ENCODE peak calls at places on chromosomes 3 and 15, in nine cellular contexts. T, Y, Z, A, R, P, W, N and G are unnamed samples.

GRCh38 chr3:71997066-71997653 is 212.2 kb upstream of the PROK2 start:
- DNase-seq in P (no peak), Z (no peak), T (no peak), R (no peak), N (no peak), W (no peak), Y (no peak), A (no peak), G (no peak)

GRCh38 chr3:25430942-25431570 is 3.0 kb downstream of the RARB start:
- DNase-seq in N (no peak), R (no peak), W (no peak), T (no peak), Z (no peak), P (no peak), Y (no peak), A (no peak), G (no peak)

GRCh38 chr3:170497197-170497596 is 78.5 kb downstream of the CLDN11 start:
- DNase-seq in A (no peak), P (no peak), W (no peak), T (no peak), N (no peak), Z (no peak), Y (no peak), R (no peak), G (no peak)

GRCh38 chr15:50390549-50391264 is 33.5 kb upstream of the USP8 start:
- DNase-seq in N (no peak), A (no peak), Y (no peak), W (no peak), P (no peak), Z (no peak), R (no peak), T (no peak), G (no peak)

GRCh38 chr3:66376568-66376967 is 124.3 kb downstream of the LRIG1 start:
- DNase-seq in N (peak), R (no peak), W (peak), T (no peak), P (peak), Z (no peak), A (peak), Y (no peak), G (peak)

GRCh38 chr3:172585954-172586353 is 62.7 kb upstream of the TNFSF10 start:
- DNase-seq in W (no peak), N (no peak), Y (no peak), P (no peak), R (no peak), A (no peak), Z (no peak), T (no peak), G (no peak)

GRCh38 chr3:16378920-16379319 is 113.9 kb downstream of the OXNAD1 start:
- DNase-seq in N (no peak), W (no peak), A (no peak), P (peak), T (peak), R (no peak), Y (no peak), Z (no peak), G (peak)

GRCh38 chr3:48935530-48935929 is 16.9 kb downstream of the ARIH2 start:
- DNase-seq in Z (no peak), N (no peak), T (no peak), P (no peak), W (no peak), Y (no peak), A (no peak), R (no peak), G (no peak)

GRCh38 chr3:172163320-172163719 is 123.9 kb downstream of the FNDC3B start:
- DNase-seq in Y (no peak), N (no peak), W (no peak), T (no peak), R (no peak), Z (no peak), A (no peak), P (no peak), G (no peak)

GRCh38 chr15:86677316-86677715 is 597.6 kb downstream of the AGBL1 start:
- DNase-seq in P (no peak), W (no peak), Z (no peak), Y (no peak), T (no peak), N (no peak), A (no peak), R (no peak), G (no peak)

GRCh38 chr15:70863450-70864218 is 9.7 kb upstream of the LARP6 start:
- DNase-seq in T (no peak), Z (peak), R (no peak), Y (no peak), N (no peak), W (no peak), P (peak), A (no peak), G (peak)

GRCh38 chr3:72950801-72951200 is 45.8 kb upstream of the PPP4R2 start:
- DNase-seq in N (no peak), W (no peak), R (no peak), A (no peak), T (no peak), Y (no peak), P (no peak), Z (no peak), G (no peak)

GRCh38 chr3:194118920-194119319 is 17.0 kb upstream of the HES1 start:
- DNase-seq in Y (no peak), N (no peak), W (no peak), Z (no peak), T (no peak), A (no peak), P (no peak), R (no peak), G (no peak)

GRCh38 chr15:31389576-31389975 is 62.9 kb downstream of the KLF13 start:
- DNase-seq in W (no peak), A (no peak), N (no peak), P (no peak), T (no peak), R (no peak), Y (no peak), Z (no peak), G (no peak)

GRCh38 chr3:64242435-64242834 is 17.2 kb upstream of the PRICKLE2 start:
- DNase-seq in A (no peak), Y (no peak), P (no peak), R (no peak), N (no peak), T (no peak), W (no peak), Z (no peak), G (no peak)